ENCODE peak calls at places on chromosome 7, in nine cellular contexts. V, A, U, D, H, J, S, N and Y are unnamed samples.

GRCh38 chr7:43888983-43889945 is 17.1 kb downstream of the URGCP start:
- DNase-seq in H (no peak), S (no peak), A (no peak), N (no peak), U (peak; percentile 60), J (no peak), V (no peak), D (no peak), Y (no peak)

GRCh38 chr7:80014507-80014906 is 120.1 kb upstream of the GNAI1 start:
- DNase-seq in H (peak; percentile 6), V (no peak), D (peak; percentile 63), J (no peak), N (no peak), A (peak; percentile 76), S (peak; percentile 10), U (peak; percentile 10), Y (peak; percentile 66)

GRCh38 chr7:117405519-117405918 is 21.8 kb downstream of the ASZ1 start:
- DNase-seq in J (no peak), V (no peak), A (peak; percentile 11), N (no peak), S (no peak), U (no peak), H (peak; percentile 7), D (peak; percentile 41), Y (no peak)

GRCh38 chr7:85719981-85720963 is 533.4 kb upstream of the SEMA3D start:
- DNase-seq in H (no peak), N (no peak), S (peak; percentile 12), V (no peak), U (peak; percentile 89), A (peak; percentile 80), D (peak; percentile 16), J (no peak), Y (no peak)

GRCh38 chr7:91239171-91239604 is 25.0 kb upstream of the FZD1 start:
- DNase-seq in V (no peak), D (no peak), H (no peak), A (peak; percentile 82), S (no peak), U (peak; percentile 68), J (no peak), N (no peak), Y (no peak)

GRCh38 chr7:143965280-143965679 is 10.6 kb downstream of the OR2F1 start:
- DNase-seq in S (peak; percentile 65), A (no peak), H (no peak), U (no peak), V (no peak), N (no peak), J (no peak), D (peak; percentile 6), Y (no peak)

GRCh38 chr7:55255501-55256445 is 109.4 kb upstream of the LANCL2 start:
- DNase-seq in H (peak; percentile 88), N (peak; percentile 93), S (peak; percentile 91), D (peak; percentile 85), U (peak; percentile 94), A (peak; percentile 85), J (peak; percentile 60), V (peak; percentile 77), Y (peak; percentile 88)

GRCh38 chr7:126803990-126804389 is 448.8 kb downstream of the GRM8 start:
- DNase-seq in S (peak; percentile 21), V (no peak), H (no peak), A (no peak), U (no peak), D (no peak), J (no peak), N (peak; percentile 59), Y (no peak)

GRCh38 chr7:16670747-16671344 is 24.9 kb downstream of the BZW2 start:
- DNase-seq in V (no peak), H (no peak), A (no peak), J (no peak), D (peak; percentile 30), N (no peak), S (no peak), U (no peak), Y (no peak)

GRCh38 chr7:85630904-85631582 is 444.2 kb upstream of the SEMA3D start:
- DNase-seq in U (peak; percentile 28), V (no peak), S (no peak), A (peak; percentile 12), J (no peak), N (no peak), D (no peak), H (peak; percentile 51), Y (peak; percentile 26)

GRCh38 chr7:93949468-93949867 is 27.9 kb downstream of the GNG11 start:
- DNase-seq in J (no peak), V (no peak), A (peak; percentile 35), N (peak; percentile 28), D (no peak), H (no peak), U (peak; percentile 94), S (peak; percentile 9), Y (no peak)

GRCh38 chr7:139747662-139748372 is 30.0 kb downstream of the HIPK2 start:
- DNase-seq in A (no peak), N (no peak), U (no peak), J (no peak), H (no peak), V (no peak), D (no peak), S (no peak), Y (no peak)
- H4K20me1 ChIP-seq in A (peaks cover 74% of the 10 kb centered on the region), N (peaks cover 99% of the 10 kb centered on the region), U (no peaks in the 10 kb centered on the region), J (no peaks in the 10 kb centered on the region), H (peaks cover 85% of the 10 kb centered on the region), V (no peaks in the 10 kb centered on the region), D (no peaks in the 10 kb centered on the region), S (peaks cover 94% of the 10 kb centered on the region), Y (no peaks in the 10 kb centered on the region)

GRCh38 chr7:159016591-159016990 is 128.1 kb downstream of the VIPR2 start:
- DNase-seq in S (no peak), N (no peak), U (no peak), A (no peak), D (no peak), J (no peak), H (no peak), V (no peak), Y (no peak)

GRCh38 chr7:159013825-159014289 is 130.8 kb downstream of the VIPR2 start:
- DNase-seq in S (no peak), J (no peak), N (no peak), A (no peak), U (no peak), D (no peak), H (no peak), V (no peak), Y (no peak)

GRCh38 chr7:159014297-159015062 is 130.2 kb downstream of the VIPR2 start:
- DNase-seq in D (no peak), A (no peak), N (no peak), U (no peak), J (no peak), V (no peak), S (no peak), H (no peak), Y (no peak)

GRCh38 chr7:159015894-159016410 is 128.7 kb downstream of the VIPR2 start:
- DNase-seq in D (no peak), S (no peak), V (no peak), N (no peak), H (no peak), A (no peak), U (no peak), J (no peak), Y (no peak)

GRCh38 chr7:159015081-159015893 is 129.4 kb downstream of the VIPR2 start:
- DNase-seq in N (no peak), S (peak; percentile 58), D (peak; percentile 23), A (peak; percentile 66), J (no peak), V (no peak), H (no peak), U (peak; percentile 43), Y (no peak)
- TF ChIP-seq EZH2phosphoT487 in N (no peak), S (no peak), D (no peak), A (no peak), J (no peak), V (no peak), H (no peak), U (no peak), Y (no peak)

GRCh38 chr7:2613926-2614613 is 17.7 kb upstream of the TTYH3 start:
- DNase-seq in V (peak; percentile 26), J (no peak), U (peak; percentile 74), D (no peak), S (no peak), A (no peak), H (no peak), N (peak; percentile 77), Y (no peak)
- H3K4me2 ChIP-seq in V (peak overlapping the region; percentile 39), J (no peak overlapping the region), U (peak overlapping the region; percentile 94), D (no peak overlapping the region), S (peak overlapping the region; percentile 59), A (peak overlapping the region; percentile 69), H (no peak overlapping the region), N (no peak overlapping the region), Y (no peak overlapping the region)

GRCh38 chr7:108613949-108614381 is 44.3 kb downstream of the DNAJB9 start:
- DNase-seq in U (no peak), H (no peak), D (no peak), N (no peak), V (no peak), A (no peak), J (no peak), S (peak; percentile 43), Y (no peak)

GRCh38 chr7:108613147-108613948 is 43.7 kb downstream of the DNAJB9 start:
- DNase-seq in D (peak; percentile 76), V (peak; percentile 60), U (peak; percentile 56), S (peak; percentile 71), A (peak; percentile 78), N (peak; percentile 35), J (peak; percentile 33), H (peak; percentile 62), Y (peak; percentile 75)

GRCh38 chr7:108614903-108615302 is 45.2 kb downstream of the DNAJB9 start:
- DNase-seq in A (no peak), V (no peak), U (no peak), N (no peak), D (peak; percentile 28), S (no peak), J (no peak), H (no peak), Y (no peak)

GRCh38 chr7:108609643-108610042 is 40.0 kb downstream of the DNAJB9 start:
- DNase-seq in H (no peak), V (no peak), U (no peak), A (no peak), J (no peak), N (no peak), D (no peak), S (no peak), Y (no peak)

DNA sequence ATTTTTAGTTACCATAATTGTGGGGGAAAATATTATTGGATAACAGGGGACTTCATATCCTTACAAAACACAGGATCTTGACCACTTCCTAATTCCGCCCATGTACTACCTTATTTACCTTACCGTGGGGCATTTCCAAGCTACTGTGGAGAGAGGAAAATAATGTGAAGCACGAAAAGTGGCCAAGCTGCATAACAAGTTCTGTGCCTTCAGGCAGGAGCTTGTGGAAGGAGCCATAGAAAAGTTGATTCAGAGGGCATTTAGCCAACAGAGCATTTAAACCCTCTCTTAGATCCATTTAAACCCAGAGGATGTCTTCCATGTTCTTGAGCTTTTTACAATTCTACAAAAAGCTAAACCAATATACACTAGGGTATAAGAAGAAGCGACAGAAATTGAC is 41.6 kb downstream of the DNAJB9 start:
- DNase-seq in U (no peak), V (no peak), A (peak; percentile 59), D (no peak), H (no peak), S (no peak), J (no peak), N (no peak), Y (no peak)
- H4K20me1 ChIP-seq in U (no peaks in the 10 kb centered on the region), V (no peaks in the 10 kb centered on the region), A (no peaks in the 10 kb centered on the region), D (no peaks in the 10 kb centered on the region), H (no peaks in the 10 kb centered on the region), S (no peaks in the 10 kb centered on the region), J (no peaks in the 10 kb centered on the region), N (no peaks in the 10 kb centered on the region), Y (no peaks in the 10 kb centered on the region)

GRCh38 chr7:45394117-45394708 is 180.0 kb upstream of the ADCY1 start:
- DNase-seq in A (peak; percentile 75), D (no peak), U (no peak), S (no peak), H (no peak), V (no peak), J (no peak), N (no peak), Y (no peak)
- TF ChIP-seq EZH2phosphoT487 in A (no peak), D (no peak), U (no peak), S (no peak), H (no peak), V (no peak), J (no peak), N (no peak), Y (no peak)